ENCODE peak calls at places on chromosome 9, in nine cellular contexts. H is sigmoid colon, Z is Panc1, R is AG10803, O is endothelial cell, W is upper lobe of right lung, T is WERI-Rb-1, K is ovary, G is left ventricle myocardium inferior. M is an unnamed sample.

GRCh38 chr9:36903541-36904435 is 130.3 kb downstream of the PAX5 start:
- DNase-seq in H (no peak), Z (no peak), R (peak), O (no peak), W (no peak), T (no peak), K (peak), G (no peak), M (no peak)

GRCh38 chr9:125521462-125522327 is 185.3 kb downstream of the MAPKAP1 start:
- DNase-seq in H (no peak), Z (peak), R (peak), O (no peak), W (no peak), T (no peak), K (no peak), G (no peak), M (no peak)

GRCh38 chr9:105539452-105539851 is 18.5 kb upstream of the FKTN start:
- DNase-seq in H (no peak), Z (no peak), R (no peak), O (no peak), W (no peak), T (no peak), K (no peak), G (no peak), M (no peak)

GRCh38 chr9:36559036-36559695 is 13.5 kb upstream of the MELK start:
- DNase-seq in H (no peak), Z (no peak), R (peak), O (no peak), W (no peak), T (no peak), K (no peak), G (no peak), M (no peak)

GRCh38 chr9:124263800-124264426 is 6.2 kb downstream of the NEK6 start:
- DNase-seq in H (no peak), Z (no peak), R (no peak), O (no peak), W (no peak), T (no peak), K (no peak), G (no peak), M (no peak)

GRCh38 chr9:32631991-32632390 is 3.5 kb downstream of the TAF1L start:
- DNase-seq in H (no peak), Z (no peak), R (no peak), O (no peak), W (no peak), T (no peak), K (no peak), G (no peak), M (no peak)

GRCh38 chr9:112112941-112113399 is 62.1 kb downstream of the SUSD1 start:
- DNase-seq in H (no peak), Z (peak), R (peak), O (no peak), W (no peak), T (peak), K (no peak), G (no peak), M (no peak)

GRCh38 chr9:131324736-131325679 is 35.5 kb downstream of the PLPP7 start:
- DNase-seq in H (peak), Z (no peak), R (no peak), O (no peak), W (peak), T (no peak), K (no peak), G (no peak), M (no peak)

GRCh38 chr9:112091805-112092204 is 83.3 kb downstream of the SUSD1 start:
- DNase-seq in H (no peak), Z (peak), R (peak), O (no peak), W (no peak), T (peak), K (no peak), G (no peak), M (peak)

GRCh38 chr9:98635374-98635773 is 73.4 kb downstream of the GABBR2 start:
- DNase-seq in H (no peak), Z (no peak), R (no peak), O (no peak), W (no peak), T (no peak), K (no peak), G (no peak), M (no peak)

GRCh38 chr9:116589392-116590354 is 97.4 kb upstream of the TRIM32 start:
- DNase-seq in H (no peak), Z (no peak), R (peak), O (peak), W (no peak), T (peak), K (no peak), G (no peak), M (no peak)

GRCh38 chr9:92395617-92396016 is 8.8 kb downstream of the OGN start:
- DNase-seq in H (no peak), Z (no peak), R (no peak), O (no peak), W (no peak), T (no peak), K (no peak), G (no peak), M (no peak)

GRCh38 chr9:130466537-130467217 is 21.9 kb downstream of the ASS1 start:
- DNase-seq in H (no peak), Z (no peak), R (no peak), O (no peak), W (no peak), T (peak), K (no peak), G (no peak), M (peak)

GRCh38 chr9:22389271-22389670 is 57.4 kb upstream of the DMRTA1 start:
- DNase-seq in H (no peak), Z (no peak), R (no peak), O (no peak), W (no peak), T (no peak), K (no peak), G (no peak), M (no peak)

GRCh38 chr9:6900440-6900883 is 142.7 kb downstream of the KDM4C start:
- DNase-seq in H (no peak), Z (no peak), R (no peak), O (no peak), W (no peak), T (no peak), K (no peak), G (no peak), M (no peak)

GRCh38 chr9:129964901-129965734 is 77.9 kb downstream of the FNBP1 start:
- DNase-seq in H (peak), Z (no peak), R (peak), O (no peak), W (peak), T (no peak), K (peak), G (no peak), M (no peak)

GRCh38 chr9:89975586-89975985 is 370.8 kb downstream of the GADD45G start:
- DNase-seq in H (no peak), Z (no peak), R (no peak), O (no peak), W (no peak), T (no peak), K (no peak), G (no peak), M (no peak)

GRCh38 chr9:128222880-128223670 is 19.9 kb downstream of the DNM1 start:
- DNase-seq in H (no peak), Z (no peak), R (no peak), O (no peak), W (peak), T (no peak), K (no peak), G (no peak), M (no peak)

GRCh38 chr9:14343948-14344547 is 30.1 kb upstream of the NFIB start:
- DNase-seq in H (no peak), Z (no peak), R (no peak), O (peak), W (no peak), T (no peak), K (peak), G (peak), M (no peak)

GRCh38 chr9:88808019-88808656 is 183.1 kb upstream of the S1PR3 start:
- DNase-seq in H (no peak), Z (no peak), R (peak), O (no peak), W (no peak), T (no peak), K (no peak), G (no peak), M (no peak)

GRCh38 chr9:86829496-86830046 is 117.7 kb downstream of the GAS1 start:
- DNase-seq in H (no peak), Z (no peak), R (peak), O (no peak), W (no peak), T (no peak), K (no peak), G (no peak), M (no peak)

GRCh38 chr9:116959775-116960174 is 272.7 kb downstream of the TRIM32 start:
- DNase-seq in H (no peak), Z (no peak), R (peak), O (no peak), W (no peak), T (peak), K (no peak), G (no peak), M (peak)

GRCh38 chr9:100443781-100444768 is 17.1 kb downstream of the MSANTD3 start:
- DNase-seq in H (no peak), Z (no peak), R (peak), O (no peak), W (no peak), T (no peak), K (no peak), G (no peak), M (no peak)

GRCh38 chr9:21964925-21965385 is 29.2 kb downstream of the CDKN2A start:
- DNase-seq in H (peak), Z (no peak), R (peak), O (peak), W (peak), T (no peak), K (no peak), G (no peak), M (no peak)

GRCh38 chr9:87662808-87663528 is 63.0 kb upstream of the CTSL start:
- DNase-seq in H (peak), Z (no peak), R (peak), O (peak), W (peak), T (peak), K (peak), G (peak), M (peak)

GRCh38 chr9:119026120-119026519 is 343.1 kb downstream of the BRINP1 start:
- DNase-seq in H (peak), Z (no peak), R (peak), O (no peak), W (no peak), T (peak), K (peak), G (peak), M (no peak)

GRCh38 chr9:27165670-27166069 is 56.6 kb downstream of the TEK start:
- DNase-seq in H (no peak), Z (no peak), R (no peak), O (no peak), W (no peak), T (no peak), K (no peak), G (no peak), M (no peak)

GRCh38 chr9:38142201-38142600 is 73.2 kb upstream of the SHB start:
- DNase-seq in H (no peak), Z (no peak), R (peak), O (no peak), W (no peak), T (peak), K (no peak), G (no peak), M (no peak)

GRCh38 chr9:105242062-105242461 is 2.4 kb upstream of the SLC44A1 start:
- DNase-seq in H (no peak), Z (no peak), R (no peak), O (no peak), W (no peak), T (no peak), K (no peak), G (no peak), M (no peak)

GRCh38 chr9:108761530-108762347 is 94.0 kb downstream of the ACTL7B start:
- DNase-seq in H (peak), Z (peak), R (peak), O (peak), W (no peak), T (peak), K (peak), G (peak), M (peak)

GRCh38 chr9:16873131-16873787 is 2.8 kb upstream of the BNC2 start:
- DNase-seq in H (no peak), Z (no peak), R (peak), O (no peak), W (no peak), T (no peak), K (no peak), G (no peak), M (no peak)

GRCh38 chr9:38117646-38118045 is 48.6 kb upstream of the SHB start:
- DNase-seq in H (no peak), Z (no peak), R (peak), O (no peak), W (peak), T (peak), K (peak), G (no peak), M (no peak)

GRCh38 chr9:107422189-107422802 is 67.3 kb downstream of the KLF4 start:
- DNase-seq in H (peak), Z (no peak), R (peak), O (peak), W (peak), T (peak), K (peak), G (peak), M (peak)

GRCh38 chr9:100277166-100277979 is 75.4 kb downstream of the TEX10 start:
- DNase-seq in H (no peak), Z (no peak), R (peak), O (no peak), W (no peak), T (no peak), K (no peak), G (no peak), M (no peak)

GRCh38 chr9:34599546-34599945 is 10.0 kb upstream of the CNTFR start:
- DNase-seq in H (no peak), Z (no peak), R (no peak), O (no peak), W (no peak), T (no peak), K (no peak), G (no peak), M (no peak)

GRCh38 chr9:113219972-113220371 is 1.1 kb downstream of the FKBP15 start:
- DNase-seq in H (no peak), Z (no peak), R (peak), O (no peak), W (no peak), T (no peak), K (no peak), G (no peak), M (no peak)

GRCh38 chr9:1273859-1274258 is 223.7 kb downstream of the DMRT2 start:
- DNase-seq in H (no peak), Z (no peak), R (no peak), O (no peak), W (no peak), T (no peak), K (no peak), G (no peak), M (no peak)

GRCh38 chr9:76112151-76112550 is 221.7 kb downstream of the PCSK5 start:
- DNase-seq in H (no peak), Z (no peak), R (no peak), O (no peak), W (no peak), T (no peak), K (no peak), G (no peak), M (no peak)
- TF ChIP-seq CTCF in H (no peak), Z (no peak), R (no peak), O (no peak), W (no peak), T (no peak), K (no peak), G (no peak), M (no peak)

GRCh38 chr9:18012170-18012569 is 433.3 kb downstream of the SH3GL2 start:
- DNase-seq in H (no peak), Z (no peak), R (no peak), O (no peak), W (no peak), T (no peak), K (no peak), G (no peak), M (no peak)

GRCh38 chr9:18009902-18010301 is 431.0 kb downstream of the SH3GL2 start:
- DNase-seq in H (no peak), Z (no peak), R (no peak), O (no peak), W (no peak), T (no peak), K (no peak), G (no peak), M (no peak)

GRCh38 chr9:18014556-18014955 is 435.7 kb downstream of the SH3GL2 start:
- DNase-seq in H (no peak), Z (no peak), R (no peak), O (no peak), W (no peak), T (no peak), K (no peak), G (no peak), M (no peak)

GRCh38 chr9:18006591-18006990 is 427.7 kb downstream of the SH3GL2 start:
- DNase-seq in H (no peak), Z (no peak), R (no peak), O (no peak), W (no peak), T (no peak), K (no peak), G (no peak), M (no peak)

DNA sequence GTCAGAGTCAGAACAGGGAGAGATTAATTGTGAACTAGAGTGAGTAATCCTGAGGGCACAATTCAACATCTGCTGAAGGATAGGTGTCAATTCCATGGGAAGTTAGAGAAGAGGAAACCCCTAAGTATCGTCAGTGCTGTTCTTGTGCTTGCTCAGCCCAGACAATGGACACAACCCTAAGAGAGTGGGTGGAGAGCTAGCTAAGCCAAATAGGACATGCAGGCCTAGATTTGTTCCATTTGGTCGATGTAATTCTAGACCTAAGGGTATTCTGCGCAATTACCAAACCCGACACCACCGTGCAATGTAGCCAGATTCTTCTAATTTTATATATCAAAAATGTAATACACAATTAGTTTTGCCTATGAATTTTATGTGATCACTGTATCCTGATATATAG is 431.6 kb downstream of the SH3GL2 start:
- DNase-seq in H (no peak), Z (no peak), R (no peak), O (no peak), W (no peak), T (no peak), K (no peak), G (no peak), M (no peak)
- TF ChIP-seq CTCF in H (no peak), Z (no peak), R (no peak), O (no peak), W (no peak), T (no peak), K (no peak), G (no peak), M (no peak)

GRCh38 chr9:91312717-91313325 is 48.9 kb downstream of the AUH start:
- DNase-seq in H (no peak), Z (no peak), R (no peak), O (no peak), W (no peak), T (no peak), K (no peak), G (no peak), M (no peak)
- TF ChIP-seq CTCF in H (no peak), Z (no peak), R (no peak), O (no peak), W (no peak), T (no peak), K (no peak), G (no peak), M (no peak)

GRCh38 chr9:94160594-94161501 is 76.6 kb downstream of the PTPDC1 start:
- DNase-seq in H (no peak), Z (no peak), R (no peak), O (no peak), W (no peak), T (no peak), K (no peak), G (no peak), M (no peak)
- TF ChIP-seq CTCF in H (no peak), Z (no peak), R (peak), O (peak), W (no peak), T (peak), K (no peak), G (no peak), M (no peak)

GRCh38 chr9:137082222-137082924 is 4.4 kb upstream of the MAN1B1 start:
- DNase-seq in H (peak), Z (no peak), R (no peak), O (no peak), W (peak), T (no peak), K (no peak), G (no peak), M (no peak)
- TF ChIP-seq CTCF in H (no peak), Z (no peak), R (no peak), O (no peak), W (no peak), T (no peak), K (no peak), G (no peak), M (no peak)

GRCh38 chr9:79572891-79573696 is 1.3 kb downstream of the TLE4 start:
- DNase-seq in H (peak), Z (no peak), R (no peak), O (peak), W (peak), T (peak), K (peak), G (peak), M (peak)
- TF ChIP-seq CTCF in H (no peak), Z (no peak), R (no peak), O (no peak), W (no peak), T (no peak), K (peak), G (no peak), M (no peak)

GRCh38 chr9:122134822-122135528 is 24.6 kb downstream of the NDUFA8 start:
- DNase-seq in H (peak), Z (no peak), R (peak), O (no peak), W (no peak), T (no peak), K (no peak), G (no peak), M (no peak)
- TF ChIP-seq CTCF in H (no peak), Z (no peak), R (no peak), O (no peak), W (no peak), T (no peak), K (no peak), G (no peak), M (no peak)

GRCh38 chr9:83231039-83231438 is 168.1 kb upstream of the RASEF start:
- DNase-seq in H (no peak), Z (no peak), R (peak), O (peak), W (no peak), T (no peak), K (no peak), G (no peak), M (no peak)
- TF ChIP-seq CTCF in H (no peak), Z (peak), R (peak), O (peak), W (peak), T (no peak), K (no peak), G (peak), M (no peak)

DNA sequence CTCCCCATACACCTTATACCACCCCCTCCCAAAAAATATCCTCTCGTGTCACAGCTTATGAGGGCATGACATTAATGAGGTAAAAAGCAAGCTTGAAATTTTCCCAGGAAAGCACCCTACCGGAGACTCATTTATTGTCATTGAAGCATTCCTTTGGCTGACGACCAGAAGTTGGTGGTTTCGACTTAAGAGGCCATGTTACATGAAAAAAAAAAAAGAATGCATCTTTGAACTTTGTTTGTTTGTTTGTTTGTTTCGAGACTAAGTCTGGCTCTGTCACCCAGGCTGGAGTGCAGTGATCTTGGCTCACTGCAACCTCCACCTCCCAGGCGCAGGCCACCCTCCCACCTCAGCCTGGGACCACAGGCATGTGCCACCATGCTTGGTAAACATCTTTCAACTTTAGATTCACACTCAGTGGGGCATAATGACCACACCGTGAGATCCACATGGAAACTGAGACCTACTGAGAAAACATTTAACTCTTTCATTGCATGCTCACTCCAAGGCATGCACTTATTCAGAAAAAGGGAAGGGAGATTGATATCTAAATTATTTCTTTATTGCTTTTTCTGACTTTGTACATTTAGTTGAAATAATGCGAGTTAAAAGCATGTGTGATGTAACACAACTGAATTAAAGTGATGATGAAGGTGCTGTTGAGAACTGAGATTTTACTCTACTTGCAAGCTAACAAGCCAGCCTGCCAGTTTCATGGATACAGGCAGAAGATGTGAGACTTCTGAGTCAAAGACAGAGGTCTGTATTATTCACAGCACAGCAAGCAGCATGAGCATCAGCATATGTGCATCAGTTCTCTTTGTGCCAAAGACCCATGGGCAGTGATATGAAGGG is 5.1 kb upstream of the RAB14 start:
- DNase-seq in H (no peak), Z (no peak), R (peak), O (no peak), W (no peak), T (no peak), K (no peak), G (no peak), M (no peak)
- TF ChIP-seq CTCF in H (no peak), Z (no peak), R (no peak), O (no peak), W (no peak), T (no peak), K (no peak), G (no peak), M (no peak)

M was measured in glutamatergic neuron.